ENCODE peak calls at places on chromosome 7, in four cellular contexts. P is transverse colon, L is K562, V is left lung. T is an unnamed sample.

GRCh38 chr7:149027055-149027454 is 1.2 kb downstream of the PDIA4 start:
- DNase-seq in P (no peak), L (no peak), V (no peak), T (no peak)

GRCh38 chr7:67842571-67842970 is 845.9 kb downstream of the TYW1 start:
- DNase-seq in P (no peak), L (no peak), V (no peak), T (no peak)

GRCh38 chr7:95545007-95545615 is 51.2 kb downstream of the PDK4 start:
- DNase-seq in P (peak; percentile 73), L (peak; percentile 14), V (peak; percentile 33), T (peak; percentile 22)

GRCh38 chr7:44377134-44377463 is 51.7 kb upstream of the CAMK2B start:
- DNase-seq in P (no peak), L (no peak), V (no peak), T (no peak)

GRCh38 chr7:107877731-107878382 is 13.1 kb upstream of the DLD start:
- DNase-seq in P (no peak), L (no peak), V (peak; percentile 45), T (no peak)

GRCh38 chr7:81665236-81665635 is 104.6 kb downstream of the HGF start:
- DNase-seq in P (no peak), L (no peak), V (no peak), T (no peak)

GRCh38 chr7:125396466-125397151 is 467.0 kb upstream of the POT1 start:
- DNase-seq in P (no peak), L (peak; percentile 40), V (no peak), T (no peak)

GRCh38 chr7:88985309-88985708 is 189.8 kb upstream of the TEX47 start:
- DNase-seq in P (no peak), L (no peak), V (no peak), T (no peak)

GRCh38 chr7:28018851-28019465 is 161.6 kb downstream of the JAZF1 start:
- DNase-seq in P (no peak), L (no peak), V (no peak), T (no peak)

GRCh38 chr7:130723784-130724183 is 10.2 kb downstream of the KLF14 start:
- DNase-seq in P (no peak), L (no peak), V (no peak), T (no peak)

GRCh38 chr7:133932591-133932990 is 194.5 kb upstream of the LRGUK start:
- DNase-seq in P (no peak), L (no peak), V (no peak), T (peak; percentile 59)

GRCh38 chr7:47576909-47577255 is 5.0 kb downstream of the TNS3 start:
- DNase-seq in P (peak; percentile 35), L (no peak), V (peak; percentile 63), T (no peak)

GRCh38 chr7:21767300-21767900 is 178.3 kb downstream of the CDCA7L start:
- DNase-seq in P (peak; percentile 24), L (peak; percentile 74), V (no peak), T (peak; percentile 85)

GRCh38 chr7:46864711-46865110 is 717.2 kb downstream of the TNS3 start:
- DNase-seq in P (no peak), L (no peak), V (no peak), T (no peak)

GRCh38 chr7:76201732-76202665 is at the start of gene SRRM3:
- DNase-seq in P (peak; percentile 74), L (peak; percentile 91), V (peak; percentile 72), T (peak; percentile 61)

GRCh38 chr7:94250124-94250523 is 144.6 kb upstream of the COL1A2 start:
- DNase-seq in P (no peak), L (no peak), V (no peak), T (no peak)

GRCh38 chr7:102095933-102096332 is 190.7 kb upstream of the SH2B2 start:
- DNase-seq in P (no peak), L (no peak), V (no peak), T (no peak)

GRCh38 chr7:66766041-66766440 is 25.5 kb downstream of the RABGEF1 start:
- DNase-seq in P (no peak), L (no peak), V (no peak), T (no peak)

GRCh38 chr7:30751696-30752273 is at the start of gene INMT:
- DNase-seq in P (no peak), L (no peak), V (no peak), T (no peak)
- H3K4me3 ChIP-seq in P (peak within 1 kb of the TSS; percentile 14), L (no peak within 1 kb of the TSS), V (peak within 1 kb of the TSS; percentile 29), T (no peak within 1 kb of the TSS)

DNA sequence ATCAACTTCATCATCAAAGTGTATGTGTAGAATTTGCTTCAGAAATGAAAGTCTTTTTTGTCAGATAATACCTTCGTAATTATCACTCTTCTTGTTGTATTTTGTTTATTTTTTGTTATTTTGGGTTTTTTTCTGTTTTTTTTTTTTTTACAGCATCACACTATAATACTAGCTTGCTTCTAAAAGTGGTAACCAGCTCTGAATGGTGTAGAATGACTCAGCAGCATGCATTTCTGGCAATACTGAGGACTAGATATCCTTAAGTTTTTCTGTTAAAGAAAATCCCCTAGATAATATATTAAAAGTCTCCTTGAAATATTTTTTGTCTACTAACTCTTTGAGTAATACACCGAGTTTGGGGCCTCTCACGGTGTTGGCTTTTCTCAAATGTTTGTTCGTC is 109.1 kb downstream of the LMBR1 start:
- DNase-seq in P (no peak), L (no peak), V (no peak), T (no peak)
- H3K4me3 ChIP-seq in P (no peak overlapping the region), L (no peak overlapping the region), V (no peak overlapping the region), T (no peak overlapping the region)

DNA sequence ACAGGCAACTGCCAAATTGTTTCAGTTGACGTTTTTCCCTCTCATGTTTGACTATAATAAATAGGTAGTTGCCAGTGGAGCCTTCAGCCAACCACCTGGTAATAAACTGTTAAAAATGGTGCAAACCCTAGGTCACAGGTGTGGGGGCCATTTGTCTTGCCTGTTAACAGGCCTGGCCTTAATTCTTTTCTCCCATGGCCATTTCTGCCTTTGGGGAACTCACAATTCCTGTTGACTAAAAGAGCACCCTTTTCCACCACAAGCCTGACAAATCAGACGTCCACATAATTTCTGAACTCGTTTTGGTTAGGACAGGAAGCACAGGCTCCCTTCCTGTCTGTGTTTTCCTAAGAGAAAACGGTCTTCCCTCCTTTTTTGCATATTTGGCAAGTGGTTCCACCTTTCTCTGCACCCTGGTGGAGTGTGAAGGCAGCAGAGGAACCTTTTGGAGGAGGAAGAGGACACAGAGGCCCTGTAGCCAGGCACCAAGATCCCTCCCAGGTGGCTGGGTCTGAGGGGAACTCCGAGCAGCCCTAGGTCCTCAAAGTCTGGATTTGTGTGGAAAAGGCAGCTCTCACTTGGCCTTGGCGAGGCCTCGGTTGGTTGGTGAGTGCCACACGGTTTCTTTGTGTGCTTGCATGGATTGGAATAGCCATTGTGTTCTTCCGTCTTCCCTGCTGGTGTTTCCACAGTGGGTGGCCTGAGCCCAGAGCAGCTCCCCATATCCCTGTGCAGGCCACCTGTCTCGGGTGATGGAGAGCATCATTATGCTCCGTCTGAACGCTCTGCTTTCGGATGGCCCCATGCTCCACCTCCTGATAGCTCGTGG is 4.0 kb downstream of the IKZF1 start:
- DNase-seq in P (no peak), L (peak; percentile 66), V (no peak), T (no peak)
- H3K4me3 ChIP-seq in P (peak overlapping the region; percentile 58), L (peak overlapping the region; percentile 70), V (no peak overlapping the region), T (no peak overlapping the region)

GRCh38 chr7:151018421-151019129 is 5.7 kb downstream of the ATG9B start:
- DNase-seq in P (no peak), L (no peak), V (no peak), T (no peak)

GRCh38 chr7:151020231-151020630 is 4.1 kb downstream of the ATG9B start:
- DNase-seq in P (no peak), L (no peak), V (no peak), T (no peak)

GRCh38 chr7:151017953-151018420 is 6.3 kb downstream of the ATG9B start:
- DNase-seq in P (peak; percentile 77), L (peak; percentile 90), V (peak; percentile 69), T (peak; percentile 63)

GRCh38 chr7:151017370-151017952 is 6.8 kb downstream of the ATG9B start:
- DNase-seq in P (no peak), L (no peak), V (no peak), T (no peak)

GRCh38 chr7:151019130-151019447 is 5.2 kb downstream of the ATG9B start:
- DNase-seq in P (no peak), L (no peak), V (no peak), T (no peak)
- H3K4me3 ChIP-seq in P (peak overlapping the region; percentile 43), L (no peak overlapping the region), V (no peak overlapping the region), T (no peak overlapping the region)

DNA sequence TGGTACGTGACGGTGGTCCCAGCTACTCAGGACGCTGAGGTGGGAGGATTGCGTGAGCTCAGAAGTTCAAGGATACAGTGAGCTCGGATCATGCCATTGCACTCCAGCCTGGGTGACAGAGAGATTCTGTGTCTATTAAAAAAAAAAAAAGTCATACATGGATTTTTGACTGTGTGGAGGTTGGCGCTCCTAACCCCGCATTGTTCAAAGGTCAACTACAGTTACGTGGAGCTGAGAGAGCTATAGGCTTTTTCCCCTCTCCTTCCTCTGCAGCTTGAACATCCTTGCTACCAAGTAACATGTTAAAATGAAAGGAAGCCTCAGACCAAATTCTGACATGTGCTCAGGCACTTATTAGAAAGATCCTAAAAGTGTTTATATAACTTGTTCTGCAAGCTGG is 12.6 kb upstream of the ST7 start:
- DNase-seq in P (no peak), L (no peak), V (no peak), T (no peak)
- H3K4me3 ChIP-seq in P (no peak overlapping the region), L (no peak overlapping the region), V (no peak overlapping the region), T (no peak overlapping the region)

GRCh38 chr7:38369816-38370493 is 96.5 kb upstream of the TARP start:
- DNase-seq in P (peak; percentile 88), L (peak; percentile 83), V (peak; percentile 92), T (peak; percentile 79)
- H3K4me3 ChIP-seq in P (no peak overlapping the region), L (no peak overlapping the region), V (no peak overlapping the region), T (no peak overlapping the region)

DNA sequence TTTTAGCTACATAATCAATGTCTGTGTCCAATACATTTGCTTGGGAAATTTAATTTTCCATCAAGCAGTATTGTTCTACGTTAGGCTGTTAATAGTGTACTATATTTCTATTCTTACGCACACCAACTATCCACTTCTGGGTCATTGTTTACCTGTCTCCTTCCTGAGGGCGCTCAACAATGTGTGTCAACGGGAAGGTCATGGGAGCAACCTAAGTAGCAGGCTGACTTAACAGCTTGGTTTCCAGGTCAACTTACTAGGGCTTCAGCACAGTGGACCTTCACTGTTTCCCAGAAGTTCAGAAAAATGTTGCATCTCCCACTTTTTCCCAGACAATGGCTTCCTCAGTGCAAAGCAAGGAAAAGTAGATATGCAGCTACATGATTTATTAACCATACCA is 13.7 kb downstream of the THSD7A start:
- DNase-seq in P (no peak), L (no peak), V (no peak), T (no peak)
- H3K4me3 ChIP-seq in P (no peak overlapping the region), L (no peak overlapping the region), V (no peak overlapping the region), T (no peak overlapping the region)

T was measured in HAP-1.